ENCODE peak calls at places on chromosomes 16 and 17, in four cellular contexts. Q is Ammon's horn, Z is brain microvascular endothelial cell, C is NCI-H524. S is an unnamed sample.

GRCh38 chr17:44792276-44792675 is 33.5 kb downstream of the ADAM11 start:
- DNase-seq in Q (no peak), C (no peak), Z (peak; percentile 57), S (no peak)

GRCh38 chr17:29089601-29090044 is 46.7 kb downstream of the PIPOX start:
- DNase-seq in Z (no peak), C (peak; percentile 52), Q (peak; percentile 82), S (peak; percentile 23)

GRCh38 chr17:40122466-40122943 is 734 bp downstream of the MSL1 start:
- DNase-seq in Z (no peak), Q (no peak), C (no peak), S (peak; percentile 49)

GRCh38 chr17:81295678-81296381 is 723 bp upstream of the SLC38A10 start:
- DNase-seq in Q (peak; percentile 52), C (peak; percentile 47), Z (peak; percentile 13), S (peak; percentile 83)

GRCh38 chr17:77427471-77427991 is 286.8 kb downstream of the SEC14L1 start:
- DNase-seq in Q (no peak), Z (peak; percentile 81), C (no peak), S (peak; percentile 66)

GRCh38 chr16:87108941-87109340 is 208.3 kb downstream of the C16orf95 start:
- DNase-seq in C (no peak), Z (peak; percentile 32), Q (no peak), S (no peak)

GRCh38 chr16:11409398-11409797 is 64.1 kb downstream of the RMI2 start:
- DNase-seq in C (no peak), Q (no peak), Z (no peak), S (no peak)

GRCh38 chr16:23359092-23359760 is 57.1 kb downstream of the SCNN1B start:
- DNase-seq in Q (no peak), C (no peak), Z (no peak), S (no peak)

GRCh38 chr16:5005916-5006315 is 27.8 kb downstream of the NAGPA start:
- DNase-seq in C (no peak), Q (no peak), Z (no peak), S (no peak)

GRCh38 chr16:87832137-87832527 is 37.2 kb downstream of the SLC7A5 start:
- DNase-seq in C (no peak), Q (no peak), Z (no peak), S (no peak)

GRCh38 chr16:9489823-9490467 is 398.5 kb downstream of the HAPSTR1 start:
- DNase-seq in Z (no peak), Q (peak; percentile 81), C (no peak), S (peak; percentile 36)

GRCh38 chr17:27446569-27447301 is 9.5 kb upstream of the KSR1 start:
- DNase-seq in Z (peak; percentile 98), Q (no peak), C (no peak), S (no peak)